ENCODE peak calls at places on chromosomes 2 and 18, in seven cellular contexts. One of them, this sample, is unnamed.

GRCh38 chr2:152615177-152615576 is 102.1 kb downstream of the PRPF40A start:
- DNase-seq in prostate gland: no peak
- DNase-seq in GM12878: no peak
- DNase-seq in lower lobe of right lung: no peak
- DNase-seq in fibroblast of lung: no peak
- DNase-seq in A549: no peak
- DNase-seq in body of pancreas: no peak
- DNase-seq in this sample: no peak

GRCh38 chr2:236614566-236614965 is 44.9 kb downstream of the ACKR3 start:
- DNase-seq in GM12878: no peak
- DNase-seq in body of pancreas: no peak
- DNase-seq in A549: no peak
- DNase-seq in prostate gland: no peak
- DNase-seq in fibroblast of lung: no peak
- DNase-seq in lower lobe of right lung: no peak
- DNase-seq in this sample: no peak

GRCh38 chr2:8623958-8624591 is 57.8 kb upstream of the ID2 start:
- DNase-seq in lower lobe of right lung: peak; percentile 30
- DNase-seq in body of pancreas: peak; percentile 69
- DNase-seq in prostate gland: no peak
- DNase-seq in fibroblast of lung: no peak
- DNase-seq in A549: no peak
- DNase-seq in GM12878: no peak
- DNase-seq in this sample: no peak

GRCh38 chr18:45802814-45803492 is 22.5 kb upstream of the SIGLEC15 start:
- DNase-seq in fibroblast of lung: peak; percentile 100
- DNase-seq in prostate gland: peak; percentile 82
- DNase-seq in body of pancreas: no peak
- DNase-seq in GM12878: no peak
- DNase-seq in A549: peak; percentile 68
- DNase-seq in lower lobe of right lung: no peak
- DNase-seq in this sample: no peak

GRCh38 chr2:238238766-238239551 is 879 bp downstream of the HES6 start:
- DNase-seq in prostate gland: no peak
- DNase-seq in GM12878: no peak
- DNase-seq in body of pancreas: peak; percentile 41
- DNase-seq in A549: no peak
- DNase-seq in fibroblast of lung: peak; percentile 10
- DNase-seq in lower lobe of right lung: peak; percentile 63
- DNase-seq in this sample: peak; percentile 65

GRCh38 chr18:73980289-73980979 is 167.2 kb downstream of the FBXO15 start:
- DNase-seq in prostate gland: no peak
- DNase-seq in fibroblast of lung: peak; percentile 18
- DNase-seq in A549: peak; percentile 20
- DNase-seq in GM12878: no peak
- DNase-seq in lower lobe of right lung: no peak
- DNase-seq in body of pancreas: no peak
- DNase-seq in this sample: no peak

GRCh38 chr2:24920813-24921441 is 890 bp upstream of the ADCY3 start:
- DNase-seq in lower lobe of right lung: no peak
- DNase-seq in GM12878: no peak
- DNase-seq in fibroblast of lung: no peak
- DNase-seq in A549: peak; percentile 75
- DNase-seq in body of pancreas: no peak
- DNase-seq in prostate gland: no peak
- DNase-seq in this sample: no peak

GRCh38 chr18:11149441-11150270 is at the start of gene PIEZO2:
- DNase-seq in body of pancreas: peak; percentile 31
- DNase-seq in GM12878: peak; percentile 43
- DNase-seq in lower lobe of right lung: peak; percentile 55
- DNase-seq in A549: peak; percentile 47
- DNase-seq in fibroblast of lung: peak; percentile 54
- DNase-seq in prostate gland: peak; percentile 24
- DNase-seq in this sample: no peak

GRCh38 chr2:37526323-37526722 is 145.1 kb downstream of the CDC42EP3 start:
- DNase-seq in lower lobe of right lung: no peak
- DNase-seq in body of pancreas: no peak
- DNase-seq in fibroblast of lung: no peak
- DNase-seq in GM12878: no peak
- DNase-seq in A549: no peak
- DNase-seq in prostate gland: no peak
- DNase-seq in this sample: no peak

GRCh38 chr2:216292886-216293291 is 79.4 kb downstream of the MARCHF4 start:
- DNase-seq in body of pancreas: peak; percentile 18
- DNase-seq in fibroblast of lung: no peak
- DNase-seq in GM12878: no peak
- DNase-seq in prostate gland: no peak
- DNase-seq in lower lobe of right lung: no peak
- DNase-seq in A549: no peak
- DNase-seq in this sample: no peak

GRCh38 chr2:136582631-136583205 is 182.6 kb upstream of the THSD7B start:
- DNase-seq in lower lobe of right lung: no peak
- DNase-seq in A549: no peak
- DNase-seq in body of pancreas: peak; percentile 32
- DNase-seq in prostate gland: peak; percentile 28
- DNase-seq in GM12878: no peak
- DNase-seq in fibroblast of lung: peak; percentile 1
- DNase-seq in this sample: no peak

GRCh38 chr2:228094377-228094921 is 87.0 kb downstream of the SPHKAP start:
- DNase-seq in GM12878: no peak
- DNase-seq in body of pancreas: no peak
- DNase-seq in fibroblast of lung: peak; percentile 25
- DNase-seq in lower lobe of right lung: no peak
- DNase-seq in A549: no peak
- DNase-seq in prostate gland: no peak
- DNase-seq in this sample: no peak

GRCh38 chr2:68110102-68110501 is 47.3 kb upstream of the C1D start:
- DNase-seq in GM12878: no peak
- DNase-seq in prostate gland: no peak
- DNase-seq in lower lobe of right lung: no peak
- DNase-seq in fibroblast of lung: no peak
- DNase-seq in body of pancreas: no peak
- DNase-seq in A549: no peak
- DNase-seq in this sample: no peak

GRCh38 chr18:75207298-75208054 is 1.5 kb downstream of the PTGR3 start:
- DNase-seq in lower lobe of right lung: no peak
- DNase-seq in body of pancreas: no peak
- DNase-seq in GM12878: no peak
- DNase-seq in fibroblast of lung: peak; percentile 65
- DNase-seq in prostate gland: no peak
- DNase-seq in A549: no peak
- DNase-seq in this sample: no peak

GRCh38 chr2:33532146-33532545 is 55.7 kb downstream of the RASGRP3 start:
- DNase-seq in fibroblast of lung: no peak
- DNase-seq in A549: no peak
- DNase-seq in body of pancreas: no peak
- DNase-seq in prostate gland: no peak
- DNase-seq in lower lobe of right lung: no peak
- DNase-seq in GM12878: no peak
- DNase-seq in this sample: no peak

DNA sequence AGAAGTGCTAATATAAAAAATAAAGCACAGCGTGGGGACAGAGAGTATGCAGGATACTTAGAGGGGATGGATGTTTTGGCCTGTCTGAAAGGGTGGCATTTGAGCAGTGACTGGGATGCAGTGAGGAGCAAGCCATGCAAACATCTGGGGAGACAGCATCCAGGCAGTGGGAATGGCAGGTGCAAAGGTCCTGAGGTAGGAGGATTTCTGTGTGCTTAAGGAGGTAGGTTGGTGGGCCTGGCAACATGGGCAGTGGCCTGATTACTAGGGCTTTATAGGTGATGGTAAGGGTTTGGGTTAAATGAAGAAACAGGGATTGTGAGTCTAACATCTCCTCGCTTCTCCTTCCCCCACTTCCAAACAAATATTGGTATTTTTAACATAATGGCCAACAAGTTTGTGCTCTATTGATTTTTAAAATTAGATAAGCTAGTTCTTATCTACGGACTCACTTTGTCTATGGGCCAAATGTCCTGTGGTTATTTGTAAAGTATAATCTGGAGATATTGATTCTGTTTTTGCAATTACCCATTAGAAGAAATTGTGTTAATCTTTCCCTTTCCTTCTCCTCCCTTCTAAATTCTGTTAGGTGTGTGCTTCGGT is 2.4 kb downstream of the AOX1 start:
- DNase-seq in body of pancreas: peak; percentile 33
- DNase-seq in A549: no peak
- DNase-seq in GM12878: no peak
- DNase-seq in prostate gland: no peak
- DNase-seq in fibroblast of lung: no peak
- DNase-seq in lower lobe of right lung: no peak
- DNase-seq in this sample: no peak
- H3K27ac ChIP-seq in body of pancreas: peak overlapping the region; percentile 79
- H3K27ac ChIP-seq in A549: no peak overlapping the region
- H3K27ac ChIP-seq in GM12878: no peak overlapping the region
- H3K27ac ChIP-seq in prostate gland: no peak overlapping the region
- H3K27ac ChIP-seq in fibroblast of lung: no peak overlapping the region
- H3K27ac ChIP-seq in lower lobe of right lung: no peak overlapping the region
- H3K27ac ChIP-seq in this sample: no peak overlapping the region

GRCh38 chr18:64103979-64104378 is 44.9 kb downstream of the LINC00305 start:
- DNase-seq in GM12878: no peak
- DNase-seq in A549: no peak
- DNase-seq in lower lobe of right lung: no peak
- DNase-seq in prostate gland: no peak
- DNase-seq in body of pancreas: no peak
- DNase-seq in fibroblast of lung: no peak
- DNase-seq in this sample: no peak
- TF ChIP-seq CTCF in GM12878: no peak
- TF ChIP-seq CTCF in A549: peak; percentile 18
- TF ChIP-seq CTCF in lower lobe of right lung: no peak
- TF ChIP-seq CTCF in prostate gland: no peak
- TF ChIP-seq CTCF in body of pancreas: no peak
- TF ChIP-seq CTCF in fibroblast of lung: no peak
- TF ChIP-seq CTCF in this sample: no peak

DNA sequence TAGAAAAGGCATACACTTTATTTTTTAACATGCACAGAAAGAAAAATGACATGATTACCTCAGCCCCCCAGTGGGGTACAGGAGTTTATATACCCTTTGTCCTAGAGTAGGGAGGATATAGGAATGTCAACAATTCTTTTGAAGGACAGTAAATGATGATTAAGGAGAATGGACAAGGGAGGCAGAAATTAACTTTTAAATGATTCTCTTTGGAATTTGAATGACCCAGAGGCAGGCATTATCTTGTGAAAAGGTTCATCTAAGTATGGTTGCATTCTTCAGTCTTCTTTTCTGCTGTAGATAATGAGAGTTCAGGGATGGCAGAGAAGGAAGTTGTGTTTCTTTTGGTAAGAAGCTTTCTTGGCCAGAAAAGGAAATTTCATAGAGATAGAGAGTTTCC is 971.3 kb downstream of the CNTNAP5 start:
- DNase-seq in body of pancreas: no peak
- DNase-seq in lower lobe of right lung: no peak
- DNase-seq in GM12878: no peak
- DNase-seq in prostate gland: no peak
- DNase-seq in fibroblast of lung: no peak
- DNase-seq in A549: no peak
- DNase-seq in this sample: no peak
- H3K4me1 ChIP-seq in body of pancreas: no peaks in the 10 kb centered on the region
- H3K4me1 ChIP-seq in lower lobe of right lung: no peaks in the 10 kb centered on the region
- H3K4me1 ChIP-seq in GM12878: no peaks in the 10 kb centered on the region
- H3K4me1 ChIP-seq in prostate gland: no peaks in the 10 kb centered on the region
- H3K4me1 ChIP-seq in fibroblast of lung: no peaks in the 10 kb centered on the region
- H3K4me1 ChIP-seq in A549: no peaks in the 10 kb centered on the region
- H3K4me1 ChIP-seq in this sample: no peaks in the 10 kb centered on the region

DNA sequence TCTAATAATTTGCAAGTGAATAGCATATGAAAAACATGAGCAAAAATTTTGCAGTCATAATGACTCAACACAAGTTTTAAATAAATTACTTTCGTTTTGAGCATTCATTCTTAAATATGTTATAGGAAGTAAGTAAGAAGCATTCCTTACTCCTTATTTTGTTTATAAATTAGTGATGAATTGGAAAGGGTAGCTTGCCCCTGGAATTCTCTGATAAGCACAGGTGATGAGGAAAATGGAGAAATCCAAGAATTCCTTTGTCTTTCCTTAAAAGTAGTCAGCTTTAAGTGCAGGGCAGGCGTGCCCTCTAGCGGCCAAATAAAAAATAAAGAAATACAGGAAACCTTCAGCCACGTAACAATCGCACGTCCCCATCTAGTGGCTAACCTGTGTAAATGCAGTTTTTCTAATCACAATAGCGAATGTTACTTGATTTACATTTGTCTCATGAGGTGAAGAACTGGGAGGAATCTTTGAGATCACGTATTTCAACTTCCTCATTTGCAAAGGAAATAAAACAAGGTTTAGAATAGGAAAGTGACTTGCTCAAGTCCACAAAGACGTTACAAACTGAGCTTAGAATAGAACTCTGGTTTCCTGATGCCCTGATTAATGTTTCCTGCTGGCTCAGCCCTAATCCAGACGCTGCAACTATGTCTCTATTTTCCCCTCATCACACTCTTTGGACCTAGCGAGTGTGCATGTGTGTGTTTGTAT is 47.2 kb upstream of the ZNG1B start:
- DNase-seq in prostate gland: peak; percentile 47
- DNase-seq in lower lobe of right lung: no peak
- DNase-seq in fibroblast of lung: peak; percentile 65
- DNase-seq in GM12878: peak; percentile 71
- DNase-seq in A549: peak; percentile 14
- DNase-seq in body of pancreas: peak; percentile 78
- DNase-seq in this sample: no peak
- H3K27ac ChIP-seq in prostate gland: no peak overlapping the region
- H3K27ac ChIP-seq in lower lobe of right lung: peak overlapping the region; percentile 44
- H3K27ac ChIP-seq in fibroblast of lung: no peak overlapping the region
- H3K27ac ChIP-seq in GM12878: peak overlapping the region; percentile 61
- H3K27ac ChIP-seq in A549: peak overlapping the region; percentile 59
- H3K27ac ChIP-seq in body of pancreas: no peak overlapping the region
- H3K27ac ChIP-seq in this sample: peak overlapping the region; percentile 25

GRCh38 chr2:20667151-20667530 is 197 bp downstream of the GDF7 start:
- DNase-seq in body of pancreas: no peak
- DNase-seq in A549: no peak
- DNase-seq in prostate gland: no peak
- DNase-seq in GM12878: no peak
- DNase-seq in lower lobe of right lung: no peak
- DNase-seq in fibroblast of lung: no peak
- DNase-seq in this sample: no peak
- TF ChIP-seq CTCF in body of pancreas: no peak
- TF ChIP-seq CTCF in A549: peak; percentile 26
- TF ChIP-seq CTCF in prostate gland: no peak
- TF ChIP-seq CTCF in GM12878: no peak
- TF ChIP-seq CTCF in lower lobe of right lung: no peak
- TF ChIP-seq CTCF in fibroblast of lung: no peak
- TF ChIP-seq CTCF in this sample: no peak

This sample was measured in Peyer's patch.